ENCODE peak calls at places on chromosome 16, in ten cellular contexts. O, T, M, I, C, S, V, Q, X and J are unnamed samples.

GRCh38 chr16:10878644-10879498 is 1.9 kb downstream of the CIITA start:
- DNase-seq in C (peak), V (no peak), X (peak), S (peak), M (peak), O (peak), Q (no peak), I (peak), T (no peak), J (no peak)

GRCh38 chr16:68786685-68787418 is 49.8 kb downstream of the CDH1 start:
- DNase-seq in X (peak), M (no peak), S (no peak), T (no peak), O (no peak), Q (peak), C (peak), V (no peak), I (peak), J (peak)

GRCh38 chr16:85396879-85397871 is 215.9 kb upstream of the GSE1 start:
- DNase-seq in C (no peak), S (no peak), O (peak), I (peak), M (peak), T (no peak), Q (no peak), V (no peak), X (peak), J (no peak)

GRCh38 chr16:1323296-1324239 is 9.9 kb upstream of the BAIAP3 start:
- DNase-seq in V (no peak), I (no peak), X (no peak), Q (no peak), T (no peak), C (no peak), O (no peak), S (no peak), M (no peak), J (no peak)

GRCh38 chr16:67910162-67910561 is 17.1 kb downstream of the PSKH1 start:
- DNase-seq in C (no peak), M (no peak), I (no peak), V (no peak), Q (no peak), X (peak), S (no peak), T (no peak), O (no peak), J (no peak)

GRCh38 chr16:57619606-57620315 is 8.7 kb upstream of the ADGRG1 start:
- DNase-seq in C (no peak), M (peak), S (no peak), V (no peak), I (no peak), O (peak), T (no peak), Q (no peak), X (peak), J (no peak)

GRCh38 chr16:15548482-15548891 is 94.5 kb downstream of the MARF1 start:
- DNase-seq in Q (no peak), T (no peak), I (no peak), M (no peak), V (no peak), X (no peak), O (no peak), C (peak), S (no peak), J (peak)

GRCh38 chr16:89981414-89981813 is 32.9 kb downstream of the DEF8 start:
- DNase-seq in Q (no peak), X (no peak), C (no peak), O (no peak), I (no peak), M (no peak), T (no peak), V (no peak), S (no peak), J (no peak)

GRCh38 chr16:59535298-59535697 is 801.2 kb upstream of the GOT2 start:
- DNase-seq in X (no peak), O (no peak), T (no peak), M (no peak), V (no peak), Q (no peak), C (no peak), S (no peak), I (no peak), J (no peak)

GRCh38 chr16:680967-681745 is 946 bp downstream of the STUB1 start:
- DNase-seq in I (peak), X (peak), V (peak), M (no peak), S (peak), Q (no peak), T (no peak), C (no peak), O (no peak), J (no peak)

GRCh38 chr16:3971261-3971660 is 90.7 kb upstream of the CREBBP start:
- DNase-seq in O (no peak), V (peak), X (peak), M (no peak), C (peak), Q (no peak), S (no peak), I (no peak), T (no peak), J (peak)

GRCh38 chr16:70574595-70575271 is 51.1 kb downstream of the SF3B3 start:
- DNase-seq in X (no peak), I (peak), M (no peak), V (no peak), T (no peak), C (no peak), Q (no peak), S (no peak), O (no peak), J (no peak)

GRCh38 chr16:69306031-69306430 is 5.1 kb upstream of the VPS4A start:
- DNase-seq in O (no peak), M (no peak), V (no peak), C (no peak), I (no peak), Q (no peak), T (no peak), S (no peak), X (no peak), J (no peak)

GRCh38 chr16:65415460-65415859 is 293.6 kb upstream of the CDH11 start:
- DNase-seq in C (peak), O (no peak), Q (no peak), I (no peak), M (no peak), X (peak), T (no peak), S (no peak), V (peak), J (peak)

GRCh38 chr16:56689171-56689570 is 6.9 kb downstream of the MT1X start:
- DNase-seq in Q (no peak), S (no peak), M (no peak), T (no peak), V (peak), O (no peak), I (no peak), X (no peak), C (no peak), J (no peak)